ENCODE peak calls at places on chromosomes 12 and 14, in eight cellular contexts. B, K, V, Z, H, R, S and T are unnamed samples.

GRCh38 chr14:81435578-81436295 is 35.6 kb upstream of the STON2 start:
- DNase-seq in H (peak), B (peak), K (peak), Z (peak), V (peak), R (no peak), S (peak), T (no peak)

GRCh38 chr14:75184447-75184846 is 8.0 kb upstream of the TMED10 start:
- DNase-seq in H (no peak), K (no peak), S (no peak), B (peak), Z (no peak), V (no peak), R (no peak), T (peak)

GRCh38 chr12:47277972-47278448 is 198.3 kb upstream of the AMIGO2 start:
- DNase-seq in R (no peak), H (no peak), S (no peak), V (no peak), K (no peak), B (peak), Z (no peak), T (peak)

GRCh38 chr12:68359669-68360068 is 27.5 kb upstream of the MDM1 start:
- DNase-seq in B (no peak), V (no peak), S (no peak), R (no peak), K (no peak), H (no peak), Z (no peak), T (no peak)

GRCh38 chr12:121799842-121800693 is 3.7 kb upstream of the SETD1B start:
- DNase-seq in Z (peak), V (peak), H (peak), R (peak), K (peak), B (peak), S (peak), T (peak)

GRCh38 chr14:100605706-100606686 is 18.8 kb upstream of the BEGAIN start:
- DNase-seq in V (no peak), B (peak), K (peak), S (no peak), R (no peak), Z (peak), H (no peak), T (no peak)

GRCh38 chr14:74524076-74524812 is 30.7 kb downstream of the ISCA2 start:
- DNase-seq in K (no peak), S (no peak), H (no peak), Z (peak), R (no peak), V (no peak), B (peak), T (no peak)

GRCh38 chr12:30882706-30883105 is 43.8 kb upstream of the TSPAN11 start:
- DNase-seq in B (no peak), H (no peak), R (no peak), Z (no peak), K (no peak), V (no peak), S (no peak), T (peak)

GRCh38 chr14:97266653-97267052 is 469.5 kb downstream of the VRK1 start:
- DNase-seq in V (no peak), S (no peak), B (no peak), Z (no peak), R (no peak), K (no peak), H (no peak), T (peak)

GRCh38 chr12:100661300-100661951 is 87.9 kb downstream of the GAS2L3 start:
- DNase-seq in V (no peak), H (no peak), Z (no peak), R (no peak), B (peak), K (no peak), S (no peak), T (peak)

GRCh38 chr12:57372233-57372632 is 58.6 kb downstream of the R3HDM2 start:
- DNase-seq in Z (no peak), B (peak), S (no peak), V (peak), R (no peak), H (no peak), K (no peak), T (no peak)

GRCh38 chr14:102511538-102511937 is 2.0 kb upstream of the ANKRD9 start:
- DNase-seq in B (no peak), H (no peak), K (no peak), V (no peak), R (no peak), S (no peak), Z (no peak), T (no peak)

GRCh38 chr12:17203497-17203896 is 597.5 kb upstream of the LMO3 start:
- DNase-seq in K (no peak), Z (no peak), R (no peak), V (no peak), H (no peak), B (no peak), S (no peak), T (no peak)

GRCh38 chr14:75433631-75434556 is 6.1 kb downstream of the JDP2 start:
- DNase-seq in S (no peak), V (no peak), K (no peak), H (no peak), Z (no peak), R (no peak), B (no peak), T (no peak)

GRCh38 chr12:126747530-126748149 is 1519.3 kb upstream of the TMEM132C start:
- DNase-seq in H (peak), Z (peak), V (peak), R (peak), S (peak), B (no peak), K (peak), T (no peak)

GRCh38 chr12:58143498-58143897 is 202.1 kb downstream of the ATP23 start:
- DNase-seq in K (no peak), S (no peak), Z (no peak), H (no peak), B (no peak), V (no peak), R (no peak), T (no peak)

GRCh38 chr12:57899010-57899662 is 42.2 kb upstream of the ATP23 start:
- DNase-seq in R (peak), S (no peak), Z (no peak), K (peak), V (no peak), B (peak), H (peak), T (peak)

GRCh38 chr14:52769889-52770288 is 21.5 kb downstream of the GNPNAT1 start:
- DNase-seq in V (no peak), H (no peak), Z (no peak), R (no peak), B (no peak), K (no peak), S (no peak), T (no peak)

GRCh38 chr12:92665496-92665895 is 37.3 kb upstream of the PLEKHG7 start:
- DNase-seq in B (no peak), Z (no peak), R (no peak), S (no peak), H (no peak), K (no peak), V (no peak), T (no peak)

GRCh38 chr14:74645735-74646134 is 33.7 kb upstream of the LTBP2 start:
- DNase-seq in R (no peak), H (no peak), B (no peak), S (no peak), Z (no peak), K (peak), V (no peak), T (no peak)